ENCODE peak calls at places on chromosomes 16 and 17, in seven cellular contexts. G, L, Q, O, S, I and H are unnamed samples.
A peak's percentile ranks its signal among the peaks of the same experiment; 100 is the strongest.

GRCh38 chr17:64326420-64327054 is 63.5 kb upstream of the TEX2 start:
- DNase-seq in S (no peak), G (peak; percentile 98), I (peak; percentile 89), O (no peak), Q (peak; percentile 99), L (peak; percentile 47), H (peak; percentile 10)

GRCh38 chr17:17724991-17725852 is 44.0 kb downstream of the RAI1 start:
- DNase-seq in G (peak; percentile 65), S (no peak), I (no peak), Q (peak; percentile 43), L (no peak), O (no peak), H (no peak)

GRCh38 chr17:49576906-49577650 is 1.4 kb downstream of the NXPH3 start:
- DNase-seq in O (no peak), Q (no peak), I (no peak), S (no peak), L (no peak), G (no peak), H (no peak)

GRCh38 chr16:28597692-28598261 is 927 bp upstream of the SULT1A2 start:
- DNase-seq in I (peak; percentile 84), O (peak; percentile 41), Q (peak; percentile 17), L (no peak), G (no peak), S (no peak), H (no peak)

GRCh38 chr16:11312718-11313492 is 31.8 kb upstream of the PRM1 start:
- DNase-seq in Q (peak; percentile 55), S (no peak), I (no peak), L (peak; percentile 17), G (peak; percentile 52), O (peak; percentile 52), H (peak; percentile 71)

GRCh38 chr17:43595466-43595865 is 49.3 kb upstream of the ETV4 start:
- DNase-seq in G (no peak), L (no peak), O (no peak), Q (no peak), S (no peak), I (no peak), H (no peak)

GRCh38 chr16:3283525-3284447 is 495 bp downstream of the ZNF263 start:
- DNase-seq in O (no peak), S (no peak), G (peak; percentile 10), I (no peak), L (no peak), Q (no peak), H (no peak)

GRCh38 chr16:89565256-89565505 is 4.7 kb downstream of the RPL13 start:
- DNase-seq in G (no peak), S (no peak), I (no peak), Q (no peak), L (no peak), O (peak; percentile 16), H (no peak)

GRCh38 chr16:69179255-69180010 is 7.5 kb upstream of the SNTB2 start:
- DNase-seq in I (no peak), O (peak; percentile 78), S (peak; percentile 54), G (peak; percentile 93), L (peak; percentile 96), Q (peak; percentile 96), H (peak; percentile 44)

GRCh38 chr17:58332720-58333395 is 4.3 kb upstream of the TSPOAP1 start:
- DNase-seq in G (no peak), S (no peak), Q (no peak), L (no peak), I (peak; percentile 67), O (peak; percentile 26), H (no peak)

GRCh38 chr17:44061446-44061845 is 5.0 kb downstream of the LSM12 start:
- DNase-seq in S (no peak), L (peak; percentile 71), Q (no peak), G (no peak), I (no peak), O (no peak), H (no peak)

GRCh38 chr16:47986031-47986430 is 169.8 kb downstream of the ABCC12 start:
- DNase-seq in Q (no peak), O (no peak), I (no peak), S (no peak), L (no peak), G (no peak), H (no peak)

GRCh38 chr16:324451-325334 is 27.8 kb downstream of the AXIN1 start:
- DNase-seq in O (no peak), G (no peak), L (no peak), Q (no peak), I (no peak), S (no peak), H (no peak)

GRCh38 chr17:249236-249993 is 68.0 kb upstream of the DOC2B start:
- DNase-seq in O (no peak), Q (no peak), I (peak; percentile 71), L (no peak), S (no peak), G (no peak), H (no peak)

GRCh38 chr17:19723967-19724366 is 7.6 kb upstream of the SLC47A2 start:
- DNase-seq in G (no peak), Q (no peak), L (no peak), S (no peak), I (no peak), O (no peak), H (no peak)

GRCh38 chr17:72467841-72468653 is 347.2 kb downstream of the SOX9 start:
- DNase-seq in O (no peak), Q (peak; percentile 81), G (peak; percentile 70), I (no peak), S (no peak), L (peak; percentile 28), H (no peak)
- TF ChIP-seq CTCF in O (no peak), Q (no peak), G (no peak), I (no peak), S (no peak), L (no peak), H (no peak)

DNA sequence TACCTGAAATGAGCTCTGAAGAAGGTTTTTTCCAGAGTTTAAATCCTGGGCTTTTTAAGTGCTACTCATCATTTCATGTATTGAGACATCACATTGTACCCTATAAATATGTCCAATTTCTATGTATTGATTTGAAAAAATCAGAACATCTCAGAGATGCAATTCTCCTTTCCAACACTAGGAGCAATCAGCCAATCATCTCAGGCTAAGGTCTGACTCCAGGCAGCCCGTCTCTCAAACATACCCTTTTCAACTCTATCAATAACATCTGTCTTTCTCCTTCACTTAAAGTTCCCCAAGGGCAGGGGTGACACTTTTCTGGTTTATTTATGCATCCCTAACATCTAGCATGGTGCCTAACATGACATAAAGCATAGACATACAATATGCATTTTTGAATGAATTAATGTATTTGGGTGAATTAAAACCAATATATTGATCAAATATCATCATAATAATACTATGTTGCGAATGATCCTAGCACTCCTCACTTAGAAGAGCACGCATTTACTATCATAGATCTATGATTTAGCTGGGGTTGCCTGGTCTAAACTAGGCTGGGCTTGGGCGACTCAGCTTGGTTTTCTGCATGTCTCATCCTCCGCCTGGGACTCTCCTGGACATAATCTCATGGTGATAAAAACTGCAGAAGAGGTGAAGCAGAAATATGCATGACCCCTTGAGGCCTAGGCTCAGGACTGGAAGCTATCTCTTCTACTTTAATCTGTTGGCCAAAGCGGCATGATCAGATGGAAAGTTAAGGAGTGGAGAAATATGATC is 5.2 kb upstream of the CDH11 start:
- DNase-seq in L (no peak), O (no peak), G (no peak), I (no peak), Q (no peak), S (no peak), H (no peak)
- TF ChIP-seq CTCF in L (peak; percentile 51), O (peak; percentile 35), G (peak; percentile 36), I (peak; percentile 35), Q (peak; percentile 48), S (no peak), H (no peak)

GRCh38 chr17:7282752-7283321 is 1.3 kb downstream of the SLC2A4 start:
- DNase-seq in O (no peak), L (no peak), S (no peak), I (no peak), G (no peak), Q (no peak), H (no peak)
- TF ChIP-seq CTCF in O (no peak), L (no peak), S (no peak), I (no peak), G (no peak), Q (peak; percentile 5), H (no peak)

GRCh38 chr17:67390006-67390645 is 13.0 kb downstream of the PITPNC1 start:
- DNase-seq in O (no peak), L (no peak), G (no peak), I (no peak), S (no peak), Q (no peak), H (no peak)

GRCh38 chr17:67393809-67394418 is 16.8 kb downstream of the PITPNC1 start:
- DNase-seq in L (no peak), I (no peak), Q (no peak), S (no peak), O (no peak), G (no peak), H (no peak)

GRCh38 chr17:67392111-67392510 is 15.0 kb downstream of the PITPNC1 start:
- DNase-seq in G (no peak), Q (no peak), O (no peak), S (no peak), I (no peak), L (no peak), H (no peak)

GRCh38 chr17:67388986-67389385 is 11.9 kb downstream of the PITPNC1 start:
- DNase-seq in S (no peak), Q (no peak), G (no peak), I (no peak), L (no peak), O (no peak), H (no peak)

DNA sequence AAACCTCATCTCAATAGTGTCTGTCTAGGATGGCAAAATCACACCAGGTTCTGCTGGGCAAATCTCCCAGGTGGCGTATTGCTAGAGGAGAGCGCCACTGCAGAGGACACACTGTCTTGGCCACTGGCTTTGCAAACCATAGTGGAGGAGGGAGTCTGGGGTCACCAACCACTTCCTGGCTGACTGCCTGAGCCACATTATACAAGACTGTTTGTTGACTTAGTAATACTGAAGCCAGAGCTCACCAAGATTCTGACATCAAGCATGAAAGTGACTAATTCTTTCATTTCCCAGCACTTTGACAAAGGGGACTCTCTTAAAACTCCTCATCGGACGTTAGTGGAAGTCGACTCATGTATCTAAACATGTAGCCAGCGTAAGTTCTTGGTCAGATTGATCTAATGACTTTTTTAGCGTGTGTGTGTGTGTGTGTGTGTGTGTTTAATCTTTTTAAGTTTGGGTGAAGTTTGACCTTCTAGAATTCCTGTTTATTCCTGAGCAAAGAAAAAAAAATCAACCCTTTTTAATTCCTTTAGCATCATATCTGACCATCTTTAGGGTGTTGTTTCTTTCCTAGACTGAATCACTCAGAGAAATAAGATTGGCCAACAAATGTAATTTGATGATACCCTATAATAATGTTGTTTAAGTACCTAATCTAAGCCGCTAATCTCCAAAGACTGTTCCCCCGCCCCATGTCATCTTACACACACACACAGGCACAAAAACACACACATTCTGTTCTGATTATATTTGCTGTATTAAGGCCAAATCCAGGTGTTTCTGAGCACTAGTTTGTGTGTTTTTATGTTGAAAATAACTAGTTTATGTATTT is 13.8 kb downstream of the PITPNC1 start:
- DNase-seq in G (peak; percentile 94), Q (peak; percentile 86), S (peak; percentile 91), O (no peak), L (peak; percentile 99), I (no peak), H (peak; percentile 70)
- TF ChIP-seq CTCF in G (no peak), Q (no peak), S (no peak), O (no peak), L (no peak), I (no peak), H (no peak)

GRCh38 chr16:30948956-30949654 is at the start of gene ORAI3:
- DNase-seq in O (peak; percentile 63), L (peak; percentile 46), G (peak; percentile 66), S (no peak), Q (peak; percentile 78), I (peak; percentile 91), H (peak; percentile 76)
- TF ChIP-seq CTCF in O (no peak), L (no peak), G (no peak), S (no peak), Q (no peak), I (no peak), H (no peak)